ENCODE peak calls at places on chromosomes 5 and 9, in four cellular contexts. U is CD4-positive, CD25-positive, alpha-beta regulatory T cell; S is right cardiac atrium; Q is naive thymus-derived CD8-positive, alpha-beta T cell. N is an unnamed sample.

GRCh38 chr5:175718401-175719108 is 60.7 kb downstream of the HRH2 start:
- DNase-seq in U (peak; percentile 24), Q (peak; percentile 15), S (peak; percentile 37), N (peak; percentile 12)

GRCh38 chr5:132776932-132777208 is 169 bp downstream of the SEPTIN8 start:
- DNase-seq in S (no peak), Q (no peak), U (no peak), N (no peak)

GRCh38 chr5:177314376-177315342 is 3.0 kb upstream of the MXD3 start:
- DNase-seq in U (no peak), Q (no peak), S (no peak), N (no peak)

GRCh38 chr5:1782385-1783213 is 17.0 kb downstream of the MRPL36 start:
- DNase-seq in Q (no peak), S (no peak), U (no peak), N (no peak)

GRCh38 chr9:93813687-93814560 is 141.2 kb downstream of the BARX1 start:
- DNase-seq in Q (no peak), U (no peak), S (no peak), N (no peak)

GRCh38 chr5:100803391-100803790 is 99.7 kb downstream of the ST8SIA4 start:
- DNase-seq in Q (no peak), S (no peak), U (no peak), N (peak; percentile 57)

GRCh38 chr5:108953940-108954339 is 206.2 kb downstream of the FER start:
- DNase-seq in U (no peak), S (no peak), Q (no peak), N (no peak)

GRCh38 chr9:121690316-121690715 is 38.9 kb downstream of the DAB2IP start:
- DNase-seq in Q (no peak), S (no peak), U (no peak), N (peak; percentile 58)

GRCh38 chr5:72523960-72524582 is 16.9 kb upstream of the ZNF366 start:
- DNase-seq in S (no peak), Q (no peak), U (no peak), N (peak; percentile 82)

GRCh38 chr9:117555964-117556629 is 141.2 kb upstream of the ASTN2 start:
- DNase-seq in U (no peak), Q (no peak), S (peak; percentile 42), N (peak; percentile 10)

GRCh38 chr5:171630047-171630669 is 155.5 kb upstream of the SMIM23 start:
- DNase-seq in Q (no peak), S (peak; percentile 73), U (no peak), N (peak; percentile 55)

GRCh38 chr5:114361724-114362196 is at the start of gene KCNN2:
- DNase-seq in S (peak; percentile 75), U (no peak), Q (no peak), N (peak; percentile 75)